ENCODE peak calls at places on chromosomes 11 and 22, in four cellular contexts. P is CD8-positive, alpha-beta memory T cell; D is AG10803; X is left cardiac atrium. Y is an unnamed sample.
A peak's percentile ranks its signal among the peaks of the same experiment; 100 is the strongest.

GRCh38 chr22:20164863-20165262 is 14.0 kb upstream of the CCDC188 start:
- DNase-seq in P (no peak), D (no peak), X (no peak), Y (no peak)

GRCh38 chr11:70099578-70100282 is 21.6 kb downstream of the ANO1 start:
- DNase-seq in P (no peak), D (peak; percentile 6), X (no peak), Y (no peak)

GRCh38 chr11:75768909-75769771 is 562 bp downstream of the DGAT2 start:
- DNase-seq in P (no peak), D (no peak), X (no peak), Y (no peak)

GRCh38 chr22:36465232-36466021 is 16.0 kb downstream of the TXN2 start:
- DNase-seq in P (no peak), D (peak; percentile 79), X (peak; percentile 81), Y (peak; percentile 82)

GRCh38 chr22:44195189-44195871 is 14.6 kb downstream of the PARVG start:
- DNase-seq in P (no peak), D (no peak), X (no peak), Y (no peak)

GRCh38 chr22:23398701-23399366 is 181.3 kb downstream of the IGLL1 start:
- DNase-seq in P (no peak), D (no peak), X (no peak), Y (no peak)

GRCh38 chr11:129905402-129905801 is 10.0 kb upstream of the NFRKB start:
- DNase-seq in P (no peak), D (no peak), X (no peak), Y (no peak)

GRCh38 chr11:33699515-33700424 is 856 bp downstream of the C11orf91 start:
- DNase-seq in P (no peak), D (no peak), X (peak; percentile 62), Y (peak; percentile 19)

GRCh38 chr22:46391486-46392136 is 56.1 kb downstream of the TRMU start:
- DNase-seq in P (no peak), D (no peak), X (no peak), Y (no peak)

Y was measured in GM03348.